ENCODE peak calls at places on chromosomes 1 and 21, in seven cellular contexts. X, G, S, J, Z, Q and V are unnamed samples. For H3K4me1, the result is how much of the 10 kb centered on the place peaks cover.

GRCh38 chr1:213934642-213935041 is 53.1 kb upstream of the PROX1 start:
- DNase-seq in G (no peak), S (no peak), J (peak), X (no peak), Z (no peak), Q (no peak), V (peak)

GRCh38 chr1:202959276-202959620 is 1.1 kb upstream of the ADIPOR1 start:
- DNase-seq in Z (no peak), J (peak), G (no peak), Q (peak), S (no peak), X (no peak), V (no peak)

GRCh38 chr1:36966242-36966641 is 68.1 kb downstream of the GRIK3 start:
- DNase-seq in J (peak), Z (no peak), S (no peak), G (no peak), X (peak), Q (no peak), V (no peak)

GRCh38 chr1:58395355-58395754 is 151.2 kb downstream of the OMA1 start:
- DNase-seq in Q (peak), G (no peak), J (peak), X (no peak), S (no peak), Z (no peak), V (no peak)

GRCh38 chr1:222392571-222392970 is 155.3 kb downstream of the HHIPL2 start:
- DNase-seq in J (no peak), S (no peak), X (no peak), Q (no peak), G (no peak), Z (no peak), V (no peak)

GRCh38 chr1:242774256-242774655 is 249.8 kb upstream of the PLD5 start:
- DNase-seq in G (no peak), X (no peak), Q (no peak), Z (no peak), J (no peak), S (no peak), V (peak)

GRCh38 chr1:4309676-4310320 is 344.6 kb upstream of the AJAP1 start:
- DNase-seq in X (no peak), S (no peak), Q (no peak), G (no peak), J (no peak), Z (no peak), V (no peak)

GRCh38 chr1:150567341-150567716 is 12.1 kb downstream of the MCL1 start:
- DNase-seq in S (no peak), Q (no peak), X (no peak), J (no peak), Z (no peak), G (no peak), V (peak)

GRCh38 chr1:113253979-113254378 is 136.3 kb upstream of the MAGI3 start:
- DNase-seq in S (no peak), Z (no peak), Q (no peak), X (no peak), G (no peak), J (no peak), V (no peak)

GRCh38 chr1:145786271-145786670 is 37.6 kb downstream of the RNF115 start:
- DNase-seq in S (no peak), J (no peak), Q (no peak), X (no peak), Z (no peak), G (no peak), V (no peak)

GRCh38 chr1:85601930-85602329 is 21.4 kb downstream of the CCN1 start:
- DNase-seq in G (no peak), X (no peak), Z (no peak), S (no peak), Q (no peak), J (no peak), V (no peak)

GRCh38 chr1:214451591-214451990 is 99.8 kb downstream of the PTPN14 start:
- DNase-seq in X (no peak), Q (no peak), G (no peak), S (no peak), Z (no peak), J (no peak), V (no peak)

GRCh38 chr1:109385417-109385816 is 12.3 kb downstream of the SORT1 start:
- DNase-seq in Q (no peak), G (no peak), X (no peak), J (no peak), Z (no peak), S (no peak), V (peak)

GRCh38 chr1:5936621-5937372 is 55.4 kb downstream of the NPHP4 start:
- DNase-seq in Q (no peak), J (no peak), X (no peak), Z (no peak), G (no peak), S (no peak), V (no peak)

GRCh38 chr21:34983680-34984086 is 65.4 kb downstream of the RUNX1 start:
- DNase-seq in G (no peak), J (peak), Z (no peak), S (no peak), X (no peak), Q (no peak), V (no peak)

GRCh38 chr1:213326666-213327317 is 275.8 kb downstream of the RPS6KC1 start:
- DNase-seq in X (no peak), G (no peak), Z (no peak), S (no peak), Q (peak), J (no peak), V (peak)

GRCh38 chr21:46111193-46111571 is 13.3 kb downstream of the COL6A2 start:
- DNase-seq in Q (no peak), G (peak), Z (peak), S (no peak), J (no peak), X (no peak), V (peak)

GRCh38 chr1:236083650-236084385 is 18.9 kb upstream of the NID1 start:
- DNase-seq in X (peak), G (no peak), Z (no peak), J (no peak), S (no peak), Q (no peak), V (no peak)

GRCh38 chr21:28624626-28625025 is 368.1 kb downstream of the LTN1 start:
- DNase-seq in J (peak), Q (no peak), S (no peak), G (no peak), Z (no peak), X (no peak), V (no peak)

GRCh38 chr1:10280442-10281350 is 70.3 kb downstream of the KIF1B start:
- DNase-seq in J (no peak), Z (no peak), X (no peak), G (no peak), Q (no peak), S (no peak), V (no peak)

GRCh38 chr1:52281518-52281917 is 84.5 kb downstream of the CC2D1B start:
- DNase-seq in Q (no peak), J (peak), Z (no peak), S (no peak), G (no peak), X (no peak), V (no peak)

GRCh38 chr1:8598060-8598724 is 219.2 kb downstream of the RERE start:
- DNase-seq in Q (peak), S (no peak), G (peak), Z (peak), X (peak), J (no peak), V (peak)

GRCh38 chr1:160206421-160207117 is 1.4 kb downstream of the PEA15 start:
- DNase-seq in G (peak), S (no peak), J (peak), X (no peak), Z (no peak), Q (no peak), V (no peak)

GRCh38 chr1:115647507-115647906 is 5.7 kb downstream of the VANGL1 start:
- DNase-seq in S (no peak), Z (no peak), Q (no peak), G (no peak), X (no peak), J (no peak), V (no peak)

GRCh38 chr1:36664564-36665287 is 182.0 kb upstream of the CSF3R start:
- DNase-seq in Q (no peak), S (no peak), X (no peak), G (no peak), J (no peak), Z (no peak), V (no peak)

GRCh38 chr1:55052221-55053142 is 13.1 kb downstream of the PCSK9 start:
- DNase-seq in J (no peak), X (no peak), Z (no peak), S (no peak), G (no peak), Q (no peak), V (no peak)

GRCh38 chr1:209015092-209015491 is 568.4 kb upstream of the CAMK1G start:
- DNase-seq in X (no peak), J (no peak), G (no peak), Q (no peak), Z (no peak), S (no peak), V (no peak)

GRCh38 chr1:154730251-154730650 is 122.3 kb upstream of the ADAR start:
- DNase-seq in G (no peak), J (peak), X (no peak), Q (peak), Z (no peak), S (no peak), V (no peak)

GRCh38 chr1:228405200-228405978 is 1.2 kb downstream of the TRIM11 start:
- DNase-seq in J (peak), Z (peak), X (no peak), S (no peak), Q (no peak), G (no peak), V (no peak)

GRCh38 chr21:31248598-31248997 is 95.5 kb downstream of the TIAM1 start:
- DNase-seq in S (no peak), J (peak), Z (no peak), X (no peak), Q (no peak), G (no peak), V (no peak)

GRCh38 chr1:18907914-18908845 is 5.8 kb upstream of the ALDH4A1 start:
- DNase-seq in X (no peak), G (no peak), S (no peak), Z (no peak), Q (no peak), J (no peak), V (peak)

GRCh38 chr21:32475162-32475812 is 62.8 kb downstream of the EVA1C start:
- DNase-seq in Z (peak), G (no peak), Q (no peak), X (no peak), J (peak), S (no peak), V (no peak)

GRCh38 chr1:159204791-159205141 is at the start of gene ACKR1:
- DNase-seq in G (no peak), X (no peak), Q (no peak), S (no peak), Z (no peak), J (no peak), V (no peak)

GRCh38 chr1:156262461-156263287 is 14.8 kb upstream of the PAQR6 start:
- DNase-seq in Q (no peak), J (peak), S (no peak), X (no peak), G (no peak), Z (no peak), V (no peak)

GRCh38 chr1:10510520-10511493 is 36.1 kb downstream of the PEX14 start:
- DNase-seq in Q (peak), J (peak), S (no peak), G (no peak), X (no peak), Z (no peak), V (no peak)

GRCh38 chr1:65255088-65256050 is 54.0 kb upstream of the DNAJC6 start:
- DNase-seq in G (no peak), X (peak), J (peak), Z (peak), Q (no peak), S (no peak), V (no peak)

GRCh38 chr1:164804366-164804765 is 245.4 kb downstream of the PBX1 start:
- DNase-seq in S (no peak), Z (no peak), J (no peak), G (no peak), Q (no peak), X (no peak), V (no peak)

GRCh38 chr1:164802573-164803282 is 243.7 kb downstream of the PBX1 start:
- DNase-seq in Z (no peak), X (no peak), Q (no peak), G (no peak), J (no peak), S (no peak), V (no peak)

GRCh38 chr1:164801791-164802572 is 243.0 kb downstream of the PBX1 start:
- DNase-seq in Q (peak), X (no peak), J (no peak), Z (no peak), G (no peak), S (no peak), V (no peak)

GRCh38 chr1:164805399-164805798 is 246.4 kb downstream of the PBX1 start:
- DNase-seq in X (no peak), S (no peak), Q (no peak), G (no peak), J (no peak), Z (no peak), V (no peak)

GRCh38 chr1:164803366-164803765 is 244.4 kb downstream of the PBX1 start:
- DNase-seq in S (no peak), X (no peak), G (no peak), Q (no peak), J (no peak), Z (no peak), V (no peak)
- H3K27ac ChIP-seq in S (no peak), X (peak), G (no peak), Q (no peak), J (no peak), Z (no peak), V (no peak)

GRCh38 chr1:27660300-27660837 is 11.6 kb downstream of the IFI6 start:
- DNase-seq in X (no peak), G (no peak), S (no peak), J (peak), Q (no peak), Z (no peak), V (no peak)
- H3K4me1 ChIP-seq in X (under half), G (half or more), S (half or more), J (under half), Q (under half), Z (under half), V (under half)

DNA sequence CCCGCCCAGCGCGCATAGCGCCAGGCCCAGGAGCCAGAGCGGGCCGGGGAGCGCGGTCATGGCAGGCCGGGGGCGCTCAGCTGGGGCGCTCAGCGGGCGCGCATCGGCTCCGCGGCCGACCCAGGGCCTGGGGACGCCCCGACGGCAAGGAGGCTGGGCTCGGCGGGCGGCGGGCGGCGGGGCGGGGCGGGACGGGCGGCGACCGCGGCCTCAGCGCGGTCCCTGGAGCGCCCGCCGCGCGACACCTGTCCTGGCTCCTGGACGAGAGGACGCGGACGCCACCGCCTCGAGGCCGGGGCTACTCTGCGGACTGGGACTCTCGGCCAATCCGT is 273 bp downstream of the BMP8B start:
- DNase-seq in Z (no peak), Q (no peak), S (no peak), J (no peak), X (no peak), G (no peak), V (no peak)
- H3K4me3 ChIP-seq in Z (peak), Q (peak), S (peak), J (peak), X (peak), G (peak), V (peak)

GRCh38 chr21:27423906-27424595 is 457.2 kb upstream of the ADAMTS5 start:
- DNase-seq in Q (no peak), G (no peak), S (no peak), X (no peak), Z (no peak), J (no peak), V (no peak)

GRCh38 chr21:27422435-27422834 is 455.5 kb upstream of the ADAMTS5 start:
- DNase-seq in Q (no peak), G (no peak), X (no peak), S (no peak), J (peak), Z (no peak), V (no peak)

GRCh38 chr21:27424601-27425000 is 457.7 kb upstream of the ADAMTS5 start:
- DNase-seq in X (no peak), Z (no peak), S (no peak), Q (no peak), J (no peak), G (no peak), V (no peak)

GRCh38 chr21:27421654-27422053 is 454.8 kb upstream of the ADAMTS5 start:
- DNase-seq in X (no peak), Q (no peak), S (no peak), G (no peak), Z (no peak), J (no peak), V (no peak)

DNA sequence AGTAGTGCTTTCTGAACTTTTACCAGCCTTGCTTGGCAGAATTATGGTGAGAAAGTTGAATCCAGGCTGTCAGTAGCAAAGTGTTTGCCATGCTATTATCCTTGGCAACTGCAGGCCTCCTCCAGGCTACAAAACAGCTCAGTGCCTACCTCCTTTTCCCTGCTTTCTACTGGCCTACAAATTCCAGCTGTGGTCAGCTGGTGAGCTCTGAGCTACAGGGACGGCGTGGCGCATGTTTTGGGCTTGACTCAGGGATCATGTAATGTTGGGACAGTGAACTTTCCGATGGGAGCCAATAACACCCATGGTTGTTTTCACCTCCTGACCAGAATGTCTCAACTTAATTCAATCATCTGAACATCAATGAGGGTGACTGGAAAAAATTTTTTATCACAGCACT is 456.2 kb upstream of the ADAMTS5 start:
- DNase-seq in S (no peak), Q (no peak), G (peak), Z (peak), X (no peak), J (peak), V (peak)
- H3K27ac ChIP-seq in S (peak), Q (no peak), G (peak), Z (no peak), X (no peak), J (peak), V (no peak)

GRCh38 chr1:206796984-206797402 is 24.7 kb upstream of the IL10 start:
- DNase-seq in J (no peak), Q (no peak), X (no peak), Z (no peak), S (no peak), G (peak), V (no peak)

GRCh38 chr1:206788487-206789050 is 16.3 kb upstream of the IL10 start:
- DNase-seq in S (no peak), Q (no peak), J (no peak), X (no peak), Z (no peak), G (no peak), V (no peak)

GRCh38 chr1:206794294-206794908 is 22.1 kb upstream of the IL10 start:
- DNase-seq in X (no peak), G (no peak), Z (no peak), S (no peak), Q (no peak), J (no peak), V (no peak)

GRCh38 chr1:206790502-206791250 is 18.4 kb upstream of the IL10 start:
- DNase-seq in G (no peak), Z (no peak), S (no peak), X (no peak), J (no peak), Q (no peak), V (no peak)

DNA sequence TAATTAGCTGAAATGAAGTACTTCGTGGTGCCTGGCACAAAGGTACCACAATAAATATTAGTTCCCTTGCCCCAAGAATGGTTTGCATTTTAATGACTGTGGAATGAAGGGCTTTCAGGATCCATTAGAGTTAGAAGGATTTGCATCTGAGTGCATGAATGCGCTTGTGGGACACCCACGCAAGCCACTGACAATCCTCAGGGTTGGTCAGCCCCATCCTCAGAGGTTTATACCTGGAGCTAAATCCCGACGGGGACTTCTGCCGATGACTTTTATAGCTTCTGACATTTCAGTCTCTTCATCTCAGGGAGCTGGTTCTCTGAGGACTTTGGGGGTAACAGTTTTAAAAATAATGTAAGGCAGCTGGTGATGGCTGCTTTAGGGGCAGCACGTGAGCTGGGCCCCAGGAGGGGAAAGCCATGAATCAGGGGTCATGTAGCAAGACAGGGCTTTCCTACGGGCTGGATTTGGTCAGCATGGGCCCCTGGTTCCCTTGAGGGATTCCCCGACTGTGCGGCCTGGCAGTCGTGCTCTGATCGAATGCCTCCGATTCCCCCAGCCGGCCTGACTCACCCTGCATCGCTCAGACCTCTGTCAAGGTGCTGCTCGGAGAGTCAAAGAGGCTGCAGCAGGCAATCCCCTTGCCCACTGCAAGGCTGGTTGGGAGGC is 20.8 kb upstream of the IL10 start:
- DNase-seq in Q (no peak), S (no peak), Z (no peak), J (no peak), G (no peak), X (no peak), V (no peak)
- H3K4me1 ChIP-seq in Q (under half), S (under half), Z (under half), J (under half), G (under half), X (under half), V (under half)

DNA sequence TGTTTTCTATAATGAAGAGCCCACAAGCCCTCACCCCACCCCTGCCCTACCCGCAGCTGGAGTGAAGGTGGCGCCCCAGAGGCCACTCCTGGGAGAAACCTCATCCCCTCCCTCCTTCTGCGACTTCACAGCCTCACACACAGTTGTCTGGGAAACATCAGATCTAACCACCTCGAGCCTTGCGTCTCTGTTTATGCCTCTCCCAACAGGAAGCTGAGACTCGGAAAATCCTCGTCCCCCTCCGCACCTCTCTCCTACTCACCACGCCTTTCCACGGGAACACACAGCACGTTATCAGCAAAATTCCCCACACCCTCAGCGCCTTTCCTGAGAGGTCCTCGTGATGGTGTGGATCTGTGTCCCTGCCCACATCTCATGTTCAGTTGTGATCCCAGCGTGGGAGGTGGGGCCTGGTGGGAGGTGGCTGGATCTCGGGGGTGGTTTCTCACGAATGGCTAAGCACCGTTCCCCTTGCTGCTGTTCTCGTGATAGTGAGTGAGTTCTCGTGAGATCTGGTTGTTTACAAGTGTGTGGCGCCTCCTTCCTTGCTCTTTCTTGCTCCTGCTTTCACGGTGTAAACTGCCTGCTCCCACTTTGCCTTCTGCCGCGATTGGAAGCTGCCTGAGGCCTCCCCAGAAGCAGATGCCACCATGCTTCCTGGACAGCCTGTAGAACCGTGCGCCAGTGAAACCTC is 190.6 kb downstream of the KIF26B start:
- DNase-seq in J (no peak), X (no peak), G (no peak), S (no peak), Q (no peak), Z (no peak), V (peak)
- H3K4me3 ChIP-seq in J (no peak), X (no peak), G (no peak), S (no peak), Q (no peak), Z (no peak), V (no peak)